ENCODE peak calls at places on chromosomes 6 and 20, in eight cellular contexts. One of them, this sample, is unnamed.

GRCh38 chr6:106247293-106247692 is 78.3 kb downstream of the ATG5 start:
- DNase-seq in ovary: no peak
- DNase-seq in aorta: no peak
- DNase-seq in CD8-positive, alpha-beta memory T cell: no peak
- DNase-seq in naive thymus-derived CD4-positive, alpha-beta T cell: no peak
- DNase-seq in cardiac muscle cell: no peak
- DNase-seq in fibroblast of lung: peak; percentile 63
- DNase-seq in keratinocyte: no peak
- DNase-seq in this sample: no peak

GRCh38 chr6:123715243-123715863 is 78.6 kb upstream of the TRDN start:
- DNase-seq in ovary: no peak
- DNase-seq in aorta: no peak
- DNase-seq in CD8-positive, alpha-beta memory T cell: no peak
- DNase-seq in naive thymus-derived CD4-positive, alpha-beta T cell: no peak
- DNase-seq in cardiac muscle cell: peak; percentile 62
- DNase-seq in fibroblast of lung: peak; percentile 1
- DNase-seq in keratinocyte: no peak
- DNase-seq in this sample: peak; percentile 64

GRCh38 chr6:150336299-150336698 is 32.5 kb upstream of the IYD start:
- DNase-seq in ovary: no peak
- DNase-seq in aorta: no peak
- DNase-seq in CD8-positive, alpha-beta memory T cell: no peak
- DNase-seq in naive thymus-derived CD4-positive, alpha-beta T cell: no peak
- DNase-seq in cardiac muscle cell: no peak
- DNase-seq in fibroblast of lung: peak; percentile 91
- DNase-seq in keratinocyte: peak; percentile 58
- DNase-seq in this sample: peak; percentile 57

GRCh38 chr6:143200035-143200770 is 139.5 kb downstream of the AIG1 start:
- DNase-seq in ovary: no peak
- DNase-seq in aorta: no peak
- DNase-seq in CD8-positive, alpha-beta memory T cell: no peak
- DNase-seq in naive thymus-derived CD4-positive, alpha-beta T cell: no peak
- DNase-seq in cardiac muscle cell: no peak
- DNase-seq in fibroblast of lung: no peak
- DNase-seq in keratinocyte: no peak
- DNase-seq in this sample: no peak

GRCh38 chr6:133992992-133993682 is 40.1 kb downstream of the TBPL1 start:
- DNase-seq in ovary: peak; percentile 17
- DNase-seq in aorta: no peak
- DNase-seq in CD8-positive, alpha-beta memory T cell: no peak
- DNase-seq in naive thymus-derived CD4-positive, alpha-beta T cell: no peak
- DNase-seq in cardiac muscle cell: no peak
- DNase-seq in fibroblast of lung: no peak
- DNase-seq in keratinocyte: no peak
- DNase-seq in this sample: no peak

GRCh38 chr20:50172347-50173013 is 18.1 kb upstream of the CEBPB start:
- DNase-seq in ovary: peak; percentile 88
- DNase-seq in aorta: peak; percentile 91
- DNase-seq in CD8-positive, alpha-beta memory T cell: no peak
- DNase-seq in naive thymus-derived CD4-positive, alpha-beta T cell: no peak
- DNase-seq in cardiac muscle cell: peak; percentile 91
- DNase-seq in fibroblast of lung: peak; percentile 66
- DNase-seq in keratinocyte: no peak
- DNase-seq in this sample: peak; percentile 78

GRCh38 chr6:18362058-18362561 is 25.0 kb upstream of the RNF144B start:
- DNase-seq in ovary: no peak
- DNase-seq in aorta: no peak
- DNase-seq in CD8-positive, alpha-beta memory T cell: no peak
- DNase-seq in naive thymus-derived CD4-positive, alpha-beta T cell: no peak
- DNase-seq in cardiac muscle cell: no peak
- DNase-seq in fibroblast of lung: peak; percentile 98
- DNase-seq in keratinocyte: no peak
- DNase-seq in this sample: no peak

GRCh38 chr6:143427109-143427817 is 23.2 kb downstream of the ADAT2 start:
- DNase-seq in ovary: peak; percentile 56
- DNase-seq in aorta: peak; percentile 81
- DNase-seq in CD8-positive, alpha-beta memory T cell: peak; percentile 63
- DNase-seq in naive thymus-derived CD4-positive, alpha-beta T cell: peak; percentile 56
- DNase-seq in cardiac muscle cell: peak; percentile 83
- DNase-seq in fibroblast of lung: peak; percentile 84
- DNase-seq in keratinocyte: no peak
- DNase-seq in this sample: peak; percentile 47

GRCh38 chr20:62451970-62452369 is 23.8 kb downstream of the GATA5 start:
- DNase-seq in ovary: no peak
- DNase-seq in aorta: no peak
- DNase-seq in CD8-positive, alpha-beta memory T cell: no peak
- DNase-seq in naive thymus-derived CD4-positive, alpha-beta T cell: no peak
- DNase-seq in cardiac muscle cell: no peak
- DNase-seq in fibroblast of lung: no peak
- DNase-seq in keratinocyte: no peak
- DNase-seq in this sample: no peak

GRCh38 chr6:115830895-115831294 is 229.8 kb downstream of the FRK start:
- DNase-seq in ovary: no peak
- DNase-seq in aorta: no peak
- DNase-seq in CD8-positive, alpha-beta memory T cell: no peak
- DNase-seq in naive thymus-derived CD4-positive, alpha-beta T cell: no peak
- DNase-seq in cardiac muscle cell: no peak
- DNase-seq in fibroblast of lung: peak; percentile 9
- DNase-seq in keratinocyte: no peak
- DNase-seq in this sample: no peak

GRCh38 chr6:72554761-72555221 is 67.1 kb upstream of the KCNQ5 start:
- DNase-seq in ovary: no peak
- DNase-seq in aorta: no peak
- DNase-seq in CD8-positive, alpha-beta memory T cell: no peak
- DNase-seq in naive thymus-derived CD4-positive, alpha-beta T cell: no peak
- DNase-seq in cardiac muscle cell: no peak
- DNase-seq in fibroblast of lung: peak; percentile 70
- DNase-seq in keratinocyte: no peak
- DNase-seq in this sample: no peak

GRCh38 chr20:53990768-53991472 is 79.5 kb downstream of the BCAS1 start:
- DNase-seq in ovary: no peak
- DNase-seq in aorta: no peak
- DNase-seq in CD8-positive, alpha-beta memory T cell: no peak
- DNase-seq in naive thymus-derived CD4-positive, alpha-beta T cell: no peak
- DNase-seq in cardiac muscle cell: no peak
- DNase-seq in fibroblast of lung: no peak
- DNase-seq in keratinocyte: no peak
- DNase-seq in this sample: no peak

GRCh38 chr6:98641929-98642328 is 192.4 kb upstream of the POU3F2 start:
- DNase-seq in ovary: no peak
- DNase-seq in aorta: no peak
- DNase-seq in CD8-positive, alpha-beta memory T cell: no peak
- DNase-seq in naive thymus-derived CD4-positive, alpha-beta T cell: no peak
- DNase-seq in cardiac muscle cell: no peak
- DNase-seq in fibroblast of lung: peak; percentile 95
- DNase-seq in keratinocyte: no peak
- DNase-seq in this sample: no peak

GRCh38 chr6:139877828-139878405 is 503.5 kb upstream of the CITED2 start:
- DNase-seq in ovary: no peak
- DNase-seq in aorta: no peak
- DNase-seq in CD8-positive, alpha-beta memory T cell: no peak
- DNase-seq in naive thymus-derived CD4-positive, alpha-beta T cell: no peak
- DNase-seq in cardiac muscle cell: no peak
- DNase-seq in fibroblast of lung: no peak
- DNase-seq in keratinocyte: no peak
- DNase-seq in this sample: no peak

GRCh38 chr20:18364768-18365167 is 76.4 kb downstream of the ZNF133 start:
- DNase-seq in ovary: no peak
- DNase-seq in aorta: no peak
- DNase-seq in CD8-positive, alpha-beta memory T cell: no peak
- DNase-seq in naive thymus-derived CD4-positive, alpha-beta T cell: no peak
- DNase-seq in cardiac muscle cell: no peak
- DNase-seq in fibroblast of lung: no peak
- DNase-seq in keratinocyte: no peak
- DNase-seq in this sample: no peak
- H3K27me3 ChIP-seq in ovary: no peaks in the 10 kb centered on the region
- H3K27me3 ChIP-seq in aorta: no peaks in the 10 kb centered on the region
- H3K27me3 ChIP-seq in CD8-positive, alpha-beta memory T cell: no peaks in the 10 kb centered on the region
- H3K27me3 ChIP-seq in naive thymus-derived CD4-positive, alpha-beta T cell: no peaks in the 10 kb centered on the region
- H3K27me3 ChIP-seq in cardiac muscle cell: no peaks in the 10 kb centered on the region
- H3K27me3 ChIP-seq in fibroblast of lung: no peaks in the 10 kb centered on the region
- H3K27me3 ChIP-seq in keratinocyte: no peaks in the 10 kb centered on the region
- H3K27me3 ChIP-seq in this sample: no peaks in the 10 kb centered on the region

GRCh38 chr20:44958276-44958675 is 1.9 kb downstream of the TOMM34 start:
- DNase-seq in ovary: no peak
- DNase-seq in aorta: no peak
- DNase-seq in CD8-positive, alpha-beta memory T cell: no peak
- DNase-seq in naive thymus-derived CD4-positive, alpha-beta T cell: no peak
- DNase-seq in cardiac muscle cell: no peak
- DNase-seq in fibroblast of lung: no peak
- DNase-seq in keratinocyte: no peak
- DNase-seq in this sample: no peak
- H3K4me3 ChIP-seq in ovary: no peak overlapping the region
- H3K4me3 ChIP-seq in aorta: no peak overlapping the region
- H3K4me3 ChIP-seq in CD8-positive, alpha-beta memory T cell: no peak overlapping the region
- H3K4me3 ChIP-seq in naive thymus-derived CD4-positive, alpha-beta T cell: no peak overlapping the region
- H3K4me3 ChIP-seq in cardiac muscle cell: no peak overlapping the region
- H3K4me3 ChIP-seq in fibroblast of lung: peak overlapping the region; percentile 76
- H3K4me3 ChIP-seq in keratinocyte: peak overlapping the region; percentile 58
- H3K4me3 ChIP-seq in this sample: no peak overlapping the region

GRCh38 chr20:675453-676314 is at the start of gene SCRT2:
- DNase-seq in ovary: peak; percentile 80
- DNase-seq in aorta: peak; percentile 87
- DNase-seq in CD8-positive, alpha-beta memory T cell: peak; percentile 49
- DNase-seq in naive thymus-derived CD4-positive, alpha-beta T cell: peak; percentile 63
- DNase-seq in cardiac muscle cell: peak; percentile 94
- DNase-seq in fibroblast of lung: peak; percentile 66
- DNase-seq in keratinocyte: no peak
- DNase-seq in this sample: peak; percentile 64
- H3K27me3 ChIP-seq in ovary: no peaks in the 10 kb centered on the region
- H3K27me3 ChIP-seq in aorta: no peaks in the 10 kb centered on the region
- H3K27me3 ChIP-seq in CD8-positive, alpha-beta memory T cell: peaks cover 55% of the 10 kb centered on the region
- H3K27me3 ChIP-seq in naive thymus-derived CD4-positive, alpha-beta T cell: peaks cover 10% of the 10 kb centered on the region
- H3K27me3 ChIP-seq in cardiac muscle cell: peaks cover 68% of the 10 kb centered on the region
- H3K27me3 ChIP-seq in fibroblast of lung: peaks cover 51% of the 10 kb centered on the region
- H3K27me3 ChIP-seq in keratinocyte: peaks cover 66% of the 10 kb centered on the region
- H3K27me3 ChIP-seq in this sample: peaks cover 28% of the 10 kb centered on the region

DNA sequence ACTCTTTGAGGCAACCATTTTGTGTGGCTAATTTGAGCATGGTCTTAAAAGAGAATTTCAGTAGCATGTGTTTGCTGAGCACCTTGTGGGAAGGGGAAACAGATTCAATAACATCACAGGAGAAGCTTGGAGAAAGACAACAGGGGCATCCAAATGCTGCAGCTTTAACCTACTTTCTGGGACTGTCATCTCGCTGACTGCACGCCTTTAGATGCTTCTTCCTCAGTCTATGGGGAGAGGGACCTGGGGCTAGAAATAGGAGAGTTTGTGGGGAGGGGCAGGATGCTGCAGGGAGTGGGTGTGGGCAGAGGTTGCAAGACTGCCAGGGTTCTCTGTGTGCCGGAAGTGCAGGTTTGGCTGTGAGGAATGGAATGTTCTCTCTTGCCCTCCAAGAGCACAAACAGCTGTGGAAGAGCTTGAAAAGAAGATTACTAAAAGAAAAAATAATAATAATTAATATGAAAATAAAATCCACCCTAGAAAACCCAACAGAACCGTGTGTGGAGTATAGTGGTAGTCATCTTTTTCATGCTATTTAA is 93.2 kb downstream of the FOXO3 start:
- DNase-seq in ovary: peak; percentile 75
- DNase-seq in aorta: peak; percentile 60
- DNase-seq in CD8-positive, alpha-beta memory T cell: no peak
- DNase-seq in naive thymus-derived CD4-positive, alpha-beta T cell: no peak
- DNase-seq in cardiac muscle cell: no peak
- DNase-seq in fibroblast of lung: peak; percentile 64
- DNase-seq in keratinocyte: no peak
- DNase-seq in this sample: peak; percentile 8
- H3K4me3 ChIP-seq in ovary: no peak overlapping the region
- H3K4me3 ChIP-seq in aorta: no peak overlapping the region
- H3K4me3 ChIP-seq in CD8-positive, alpha-beta memory T cell: no peak overlapping the region
- H3K4me3 ChIP-seq in naive thymus-derived CD4-positive, alpha-beta T cell: no peak overlapping the region
- H3K4me3 ChIP-seq in cardiac muscle cell: no peak overlapping the region
- H3K4me3 ChIP-seq in fibroblast of lung: no peak overlapping the region
- H3K4me3 ChIP-seq in keratinocyte: no peak overlapping the region
- H3K4me3 ChIP-seq in this sample: no peak overlapping the region

GRCh38 chr20:59466107-59466815 is 138.1 kb upstream of the PHACTR3 start:
- DNase-seq in ovary: no peak
- DNase-seq in aorta: no peak
- DNase-seq in CD8-positive, alpha-beta memory T cell: no peak
- DNase-seq in naive thymus-derived CD4-positive, alpha-beta T cell: no peak
- DNase-seq in cardiac muscle cell: no peak
- DNase-seq in fibroblast of lung: no peak
- DNase-seq in keratinocyte: no peak
- DNase-seq in this sample: no peak

GRCh38 chr20:59472059-59472458 is 132.3 kb upstream of the PHACTR3 start:
- DNase-seq in ovary: no peak
- DNase-seq in aorta: no peak
- DNase-seq in CD8-positive, alpha-beta memory T cell: no peak
- DNase-seq in naive thymus-derived CD4-positive, alpha-beta T cell: no peak
- DNase-seq in cardiac muscle cell: no peak
- DNase-seq in fibroblast of lung: no peak
- DNase-seq in keratinocyte: no peak
- DNase-seq in this sample: no peak

GRCh38 chr20:59468831-59469230 is 135.5 kb upstream of the PHACTR3 start:
- DNase-seq in ovary: no peak
- DNase-seq in aorta: no peak
- DNase-seq in CD8-positive, alpha-beta memory T cell: no peak
- DNase-seq in naive thymus-derived CD4-positive, alpha-beta T cell: no peak
- DNase-seq in cardiac muscle cell: no peak
- DNase-seq in fibroblast of lung: no peak
- DNase-seq in keratinocyte: no peak
- DNase-seq in this sample: no peak

GRCh38 chr20:59470521-59470920 is 133.8 kb upstream of the PHACTR3 start:
- DNase-seq in ovary: no peak
- DNase-seq in aorta: no peak
- DNase-seq in CD8-positive, alpha-beta memory T cell: no peak
- DNase-seq in naive thymus-derived CD4-positive, alpha-beta T cell: no peak
- DNase-seq in cardiac muscle cell: no peak
- DNase-seq in fibroblast of lung: no peak
- DNase-seq in keratinocyte: no peak
- DNase-seq in this sample: no peak

DNA sequence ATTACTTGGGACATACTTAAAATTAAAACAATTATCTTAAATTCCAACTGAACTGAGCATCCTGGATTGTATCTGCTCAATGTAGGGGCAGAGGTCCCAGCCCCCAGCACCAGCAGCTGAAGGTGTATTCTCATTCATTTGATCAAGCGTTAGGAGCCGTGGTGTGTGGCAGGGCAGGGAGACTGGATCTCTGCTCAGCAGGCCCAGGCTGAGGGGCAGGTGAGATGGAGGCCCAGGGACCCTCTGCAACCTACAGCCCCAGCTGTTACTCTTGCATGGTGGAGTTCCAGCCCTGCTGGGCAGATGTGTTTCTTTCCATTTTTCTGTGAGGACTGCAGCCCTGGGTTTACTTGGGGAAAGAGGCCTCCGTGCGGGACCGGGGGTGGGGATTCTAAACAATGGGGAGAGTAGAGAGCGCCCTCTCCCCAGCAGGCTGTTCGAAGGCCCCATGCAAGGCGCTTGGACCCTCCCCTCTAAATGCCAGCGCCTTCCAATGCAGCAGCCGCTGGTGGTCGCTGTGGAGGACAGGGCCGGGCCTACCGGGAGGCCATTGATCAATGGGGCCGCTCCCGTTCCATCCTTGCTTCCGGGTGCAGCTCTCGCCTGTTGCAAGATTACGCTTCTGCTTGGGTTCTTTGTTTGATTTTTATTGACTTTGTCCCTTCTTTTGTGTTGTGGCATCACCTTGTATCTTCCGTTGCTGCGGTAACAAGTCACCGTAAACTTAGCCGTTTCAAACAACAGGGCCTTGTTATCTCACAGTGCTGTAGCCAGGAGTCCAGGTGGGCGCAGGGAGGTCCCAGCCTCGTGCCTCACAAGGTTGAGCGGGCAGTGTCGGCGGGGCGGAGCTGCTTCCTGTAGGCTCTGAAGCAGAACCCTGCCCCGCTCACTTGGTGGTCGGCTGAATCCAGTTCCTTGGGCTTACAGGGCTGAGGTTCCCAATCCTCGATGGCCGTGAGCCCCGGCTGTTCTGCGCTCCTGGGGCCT is 134.8 kb upstream of the PHACTR3 start:
- DNase-seq in ovary: no peak
- DNase-seq in aorta: no peak
- DNase-seq in CD8-positive, alpha-beta memory T cell: no peak
- DNase-seq in naive thymus-derived CD4-positive, alpha-beta T cell: no peak
- DNase-seq in cardiac muscle cell: no peak
- DNase-seq in fibroblast of lung: no peak
- DNase-seq in keratinocyte: no peak
- DNase-seq in this sample: peak; percentile 6
- H3K27me3 ChIP-seq in ovary: no peaks in the 10 kb centered on the region
- H3K27me3 ChIP-seq in aorta: no peaks in the 10 kb centered on the region
- H3K27me3 ChIP-seq in CD8-positive, alpha-beta memory T cell: no peaks in the 10 kb centered on the region
- H3K27me3 ChIP-seq in naive thymus-derived CD4-positive, alpha-beta T cell: no peaks in the 10 kb centered on the region
- H3K27me3 ChIP-seq in cardiac muscle cell: no peaks in the 10 kb centered on the region
- H3K27me3 ChIP-seq in fibroblast of lung: no peaks in the 10 kb centered on the region
- H3K27me3 ChIP-seq in keratinocyte: peaks cover 6% of the 10 kb centered on the region
- H3K27me3 ChIP-seq in this sample: no peaks in the 10 kb centered on the region